ENCODE peak calls at places on chromosomes 12 and 14, in four cellular contexts. X is H4, Y is right lobe of liver, S is AG08395. Z is an unnamed sample.

GRCh38 chr14:56342419-56342901 is 224.2 kb downstream of the PELI2 start:
- DNase-seq in Y (no peak), X (peak), S (peak), Z (no peak)

GRCh38 chr12:13167226-13167625 is 29.3 kb upstream of the EMP1 start:
- DNase-seq in S (no peak), X (no peak), Y (no peak), Z (no peak)

GRCh38 chr14:67335781-67336180 is 23.8 kb downstream of the ATP6V1D start:
- DNase-seq in S (no peak), X (peak), Y (no peak), Z (peak)

GRCh38 chr12:49540229-49541139 is 1.7 kb downstream of the KCNH3 start:
- DNase-seq in S (no peak), X (no peak), Y (peak), Z (peak)

GRCh38 chr14:64760146-64760755 is 56.0 kb downstream of the PLEKHG3 start:
- DNase-seq in S (peak), X (no peak), Y (no peak), Z (peak)

GRCh38 chr14:22898302-22898894 is 15.4 kb downstream of the REM2 start:
- DNase-seq in S (peak), Y (no peak), X (no peak), Z (no peak)

GRCh38 chr12:54022960-54023884 is 5.0 kb upstream of the HOXC6 start:
- DNase-seq in X (no peak), Y (no peak), S (no peak), Z (no peak)

GRCh38 chr14:85576848-85577541 is 47.1 kb downstream of the FLRT2 start:
- DNase-seq in S (no peak), X (no peak), Y (no peak), Z (no peak)

GRCh38 chr12:93163260-93164036 is 214.3 kb upstream of the NUDT4 start:
- DNase-seq in Y (no peak), X (no peak), S (peak), Z (no peak)

GRCh38 chr14:93655078-93655750 is 133.1 kb downstream of the PRIMA1 start:
- DNase-seq in S (peak), Y (no peak), X (peak), Z (peak)

GRCh38 chr14:68968051-68968450 is 11.1 kb downstream of the ACTN1 start:
- DNase-seq in Y (no peak), S (no peak), X (no peak), Z (no peak)

GRCh38 chr14:101810897-101811620 is 49.5 kb downstream of the PPP2R5C start:
- DNase-seq in X (no peak), Y (no peak), S (no peak), Z (no peak)

GRCh38 chr12:70660620-70661219 is 23.5 kb upstream of the PTPRB start:
- DNase-seq in X (peak), Y (no peak), S (peak), Z (no peak)

GRCh38 chr12:57151741-57152407 is 4.5 kb upstream of the LRP1-AS start:
- DNase-seq in S (peak), Y (no peak), X (peak), Z (peak)

GRCh38 chr14:32009636-32010560 is 67.2 kb upstream of the ARHGAP5 start:
- DNase-seq in X (no peak), S (no peak), Y (no peak), Z (no peak)

GRCh38 chr14:53304726-53305381 is 151.7 kb upstream of the DDHD1 start:
- DNase-seq in X (peak), Y (no peak), S (no peak), Z (no peak)

GRCh38 chr12:15356831-15357456 is 34.6 kb downstream of the PTPRO start:
- DNase-seq in Y (no peak), X (no peak), S (no peak), Z (peak)

GRCh38 chr14:59275668-59276067 is 87.2 kb downstream of the DAAM1 start:
- DNase-seq in S (peak), X (peak), Y (no peak), Z (no peak)

GRCh38 chr12:46550266-46550879 is 177.8 kb upstream of the SLC38A2 start:
- DNase-seq in S (no peak), X (no peak), Y (no peak), Z (no peak)

GRCh38 chr14:61372842-61373555 is 51.6 kb downstream of the PRKCH start:
- DNase-seq in X (no peak), Y (no peak), S (no peak), Z (no peak)

GRCh38 chr14:99466719-99467118 is 13.9 kb downstream of the SETD3 start:
- DNase-seq in X (no peak), Y (no peak), S (no peak), Z (no peak)

GRCh38 chr12:104165801-104166200 is 27.8 kb upstream of the NFYB start:
- DNase-seq in X (no peak), S (no peak), Y (no peak), Z (no peak)

GRCh38 chr12:106303202-106303820 is 778 bp downstream of the TCP11L2 start:
- DNase-seq in Y (peak), X (peak), S (peak), Z (peak)

GRCh38 chr12:117155278-117156060 is 34.8 kb downstream of the FBXO21 start:
- DNase-seq in Y (peak), S (peak), X (peak), Z (peak)

GRCh38 chr14:89067293-89067972 is 243.0 kb downstream of the TTC8 start:
- DNase-seq in S (no peak), X (no peak), Y (no peak), Z (no peak)

GRCh38 chr14:91284146-91284790 is 39.8 kb upstream of the GPR68 start:
- DNase-seq in Y (no peak), X (no peak), S (peak), Z (no peak)

GRCh38 chr12:42704810-42705401 is 115.4 kb upstream of the PRICKLE1 start:
- DNase-seq in X (no peak), Y (no peak), S (no peak), Z (no peak)

GRCh38 chr12:125300249-125300648 is 235.0 kb downstream of the AACS start:
- DNase-seq in S (no peak), Y (no peak), X (no peak), Z (no peak)

GRCh38 chr14:75521415-75522199 is 662 bp upstream of the BATF start:
- DNase-seq in X (no peak), Y (no peak), S (no peak), Z (no peak)

GRCh38 chr14:94129111-94129757 is at the start of gene IFI27L2:
- DNase-seq in S (peak), Y (no peak), X (peak), Z (peak)

GRCh38 chr12:113116875-113117274 is 18.7 kb downstream of the RASAL1 start:
- DNase-seq in S (no peak), X (no peak), Y (no peak), Z (no peak)

GRCh38 chr12:16726879-16727278 is 120.9 kb upstream of the LMO3 start:
- DNase-seq in S (no peak), Y (no peak), X (no peak), Z (no peak)

GRCh38 chr14:100950024-100950423 is 46.5 kb upstream of the RTL1 start:
- DNase-seq in Y (no peak), S (no peak), X (no peak), Z (no peak)

GRCh38 chr12:93015970-93016751 is 87.1 kb upstream of the EEA1 start:
- DNase-seq in X (no peak), Y (no peak), S (no peak), Z (peak)

GRCh38 chr14:104171948-104172347 is 33.6 kb downstream of the KIF26A start:
- DNase-seq in X (no peak), Y (no peak), S (no peak), Z (no peak)

GRCh38 chr14:23423657-23424056 is 11.8 kb downstream of the MYH7 start:
- DNase-seq in S (no peak), X (no peak), Y (no peak), Z (no peak)

GRCh38 chr12:69163681-69164362 is 75.5 kb upstream of the CPSF6 start:
- DNase-seq in S (no peak), Y (no peak), X (no peak), Z (no peak)

GRCh38 chr12:53596920-53597363 is 29.2 kb downstream of the ATF7 start:
- DNase-seq in X (no peak), S (peak), Y (no peak), Z (no peak)

GRCh38 chr12:122244565-122245371 is 18.9 kb upstream of the DIABLO start:
- DNase-seq in Y (no peak), S (no peak), X (no peak), Z (no peak)

Z was measured in NCI-H146.